ENCODE peak calls at places on chromosomes 2 and 18, in five cellular contexts. Y is ovary, H is cardiac muscle cell, L is transverse colon, V is heart left ventricle. D is an unnamed sample. For H3K4me1, the result is how much of the 10 kb centered on the place peaks cover.

GRCh38 chr2:153715218-153715617 is 156.5 kb upstream of the GALNT13 start:
- DNase-seq in Y (no peak), H (no peak), L (no peak), V (no peak), D (no peak)

GRCh38 chr18:5424903-5425302 is 118.9 kb downstream of the EPB41L3 start:
- DNase-seq in Y (no peak), H (peak), L (no peak), V (no peak), D (no peak)

GRCh38 chr2:212956665-212957064 is 194.7 kb downstream of the IKZF2 start:
- DNase-seq in Y (no peak), H (no peak), L (no peak), V (no peak), D (no peak)

GRCh38 chr2:168091986-168092385 is 155.4 kb downstream of the STK39 start:
- DNase-seq in Y (no peak), H (no peak), L (no peak), V (no peak), D (no peak)

GRCh38 chr18:9242987-9243386 is 91.6 kb upstream of the TWSG1 start:
- DNase-seq in Y (no peak), H (no peak), L (no peak), V (no peak), D (no peak)

GRCh38 chr2:238097201-238097987 is 2.7 kb upstream of the ESPNL start:
- DNase-seq in Y (no peak), H (no peak), L (no peak), V (no peak), D (no peak)

GRCh38 chr2:100056478-100056877 is 85.9 kb downstream of the AFF3 start:
- DNase-seq in Y (no peak), H (no peak), L (no peak), V (no peak), D (no peak)

GRCh38 chr2:26905341-26906198 is 57.6 kb downstream of the DPYSL5 start:
- DNase-seq in Y (no peak), H (no peak), L (peak), V (no peak), D (no peak)

GRCh38 chr2:26687785-26688184 is 4.7 kb upstream of the KCNK3 start:
- DNase-seq in Y (no peak), H (no peak), L (no peak), V (no peak), D (no peak)

GRCh38 chr2:116141891-116142474 is 1672.5 kb upstream of the DDX18 start:
- DNase-seq in Y (no peak), H (no peak), L (no peak), V (no peak), D (no peak)

GRCh38 chr2:12776457-12777049 is 59.8 kb downstream of the TRIB2 start:
- DNase-seq in Y (no peak), H (no peak), L (no peak), V (no peak), D (no peak)

GRCh38 chr2:27322301-27322765 is 564 bp downstream of the MPV17 start:
- DNase-seq in Y (no peak), H (no peak), L (peak), V (no peak), D (no peak)

GRCh38 chr2:178722296-178722695 is 84.9 kb downstream of the TTN start:
- DNase-seq in Y (no peak), H (no peak), L (no peak), V (no peak), D (no peak)

GRCh38 chr18:3626927-3627240 is 176.9 kb downstream of the TGIF1 start:
- DNase-seq in Y (no peak), H (no peak), L (no peak), V (no peak), D (no peak)

GRCh38 chr18:40041951-40042350 is 1913.1 kb upstream of the PIK3C3 start:
- DNase-seq in Y (no peak), H (no peak), L (no peak), V (no peak), D (no peak)

GRCh38 chr18:44943201-44943881 is 262.7 kb downstream of the SETBP1 start:
- DNase-seq in Y (no peak), H (peak), L (no peak), V (no peak), D (no peak)

GRCh38 chr18:44934894-44935293 is 254.2 kb downstream of the SETBP1 start:
- DNase-seq in Y (no peak), H (no peak), L (no peak), V (no peak), D (no peak)

GRCh38 chr2:237096911-237097310 is 11.2 kb downstream of the COPS8 start:
- DNase-seq in Y (no peak), H (peak), L (no peak), V (no peak), D (no peak)

GRCh38 chr2:3377279-3377611 is 373 bp downstream of the EIPR1 start:
- DNase-seq in Y (no peak), H (peak), L (no peak), V (no peak), D (no peak)

GRCh38 chr2:157657858-157658257 is 29.2 kb upstream of the ACVR1C start:
- DNase-seq in Y (no peak), H (no peak), L (no peak), V (no peak), D (no peak)

GRCh38 chr18:49030138-49030537 is 79.4 kb upstream of the SMAD7 start:
- DNase-seq in Y (no peak), H (no peak), L (no peak), V (no peak), D (no peak)

GRCh38 chr18:38290229-38290628 is 724.6 kb upstream of the CELF4 start:
- DNase-seq in Y (no peak), H (no peak), L (no peak), V (no peak), D (no peak)

GRCh38 chr2:98959759-98960507 is 23.9 kb upstream of the CRACDL start:
- DNase-seq in Y (no peak), H (no peak), L (no peak), V (no peak), D (no peak)

GRCh38 chr18:77807650-77808049 is 558.0 kb downstream of the GALR1 start:
- DNase-seq in Y (no peak), H (no peak), L (no peak), V (no peak), D (no peak)

GRCh38 chr18:68679531-68679930 is 35.4 kb downstream of the TMX3 start:
- DNase-seq in Y (no peak), H (peak), L (no peak), V (no peak), D (no peak)

GRCh38 chr2:240855670-240856069 is 13.0 kb upstream of the AGXT start:
- DNase-seq in Y (no peak), H (no peak), L (no peak), V (no peak), D (no peak)

GRCh38 chr2:60806988-60807681 is 51.1 kb downstream of the PAPOLG start:
- DNase-seq in Y (no peak), H (peak), L (no peak), V (no peak), D (no peak)

GRCh38 chr18:59885579-59886163 is 14.1 kb upstream of the PMAIP1 start:
- DNase-seq in Y (no peak), H (peak), L (no peak), V (no peak), D (no peak)

GRCh38 chr2:36357506-36358316 is 2.1 kb downstream of the CRIM1 start:
- DNase-seq in Y (peak), H (peak), L (peak), V (peak), D (no peak)

GRCh38 chr2:36355157-36355889 is at the start of gene CRIM1:
- DNase-seq in Y (peak), H (peak), L (peak), V (peak), D (peak)

GRCh38 chr2:36355890-36356198 is 266 bp downstream of the CRIM1 start:
- DNase-seq in Y (no peak), H (no peak), L (no peak), V (no peak), D (no peak)

GRCh38 chr2:36356990-36357505 is 1.5 kb downstream of the CRIM1 start:
- DNase-seq in Y (peak), H (no peak), L (peak), V (peak), D (peak)

DNA sequence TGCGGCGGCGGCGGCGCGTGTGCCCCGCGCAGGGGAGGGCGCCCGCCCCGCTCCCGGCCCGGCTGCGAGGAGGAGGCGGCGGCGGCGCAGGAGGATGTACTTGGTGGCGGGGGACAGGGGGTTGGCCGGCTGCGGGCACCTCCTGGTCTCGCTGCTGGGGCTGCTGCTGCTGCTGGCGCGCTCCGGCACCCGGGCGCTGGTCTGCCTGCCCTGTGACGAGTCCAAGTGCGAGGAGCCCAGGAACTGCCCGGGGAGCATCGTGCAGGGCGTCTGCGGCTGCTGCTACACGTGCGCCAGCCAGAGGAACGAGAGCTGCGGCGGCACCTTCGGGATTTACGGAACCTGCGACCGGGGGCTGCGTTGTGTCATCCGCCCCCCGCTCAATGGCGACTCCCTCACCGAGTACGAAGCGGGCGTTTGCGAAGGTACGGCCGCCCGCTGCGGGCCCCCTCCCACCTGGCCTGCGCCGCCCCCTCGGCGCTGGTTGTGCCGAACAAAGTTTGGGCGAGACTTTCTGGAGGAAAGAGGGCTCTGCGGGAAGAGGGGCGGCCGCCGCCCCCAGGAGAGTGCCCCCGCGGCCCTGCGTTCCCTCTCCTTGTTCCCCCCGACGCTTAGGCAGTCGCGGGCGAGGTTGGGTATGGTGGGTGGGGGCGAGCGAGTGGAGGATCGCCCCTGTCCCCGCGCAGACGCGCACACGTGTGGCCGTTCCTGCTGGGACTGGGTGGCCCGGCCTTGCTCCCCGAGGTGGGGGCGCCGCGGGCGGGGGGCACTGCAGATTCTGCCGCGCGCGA is 816 bp downstream of the CRIM1 start:
- DNase-seq in Y (peak), H (peak), L (peak), V (peak), D (no peak)
- H3K4me1 ChIP-seq in Y (under half), H (under half), L (under half), V (half or more), D (under half)

DNA sequence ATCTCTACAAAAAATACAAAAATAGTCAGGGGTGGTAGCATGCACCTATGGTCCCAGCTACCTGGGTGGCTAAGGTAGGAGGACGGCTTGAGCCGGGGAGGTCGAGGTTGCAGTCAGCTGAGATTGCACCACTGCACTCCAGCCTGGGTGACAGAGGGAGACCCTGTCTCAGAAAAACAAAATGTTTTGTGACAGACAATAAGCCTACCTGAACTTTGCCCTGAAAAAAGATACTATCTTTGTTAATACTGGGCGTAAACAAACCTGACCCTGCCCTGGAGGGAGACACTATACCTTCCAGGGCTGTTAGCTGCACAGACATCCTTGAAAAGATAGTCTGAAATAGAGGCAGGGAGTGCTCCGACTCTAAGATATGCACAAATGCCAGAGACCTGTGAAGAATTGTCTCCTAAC is 21.1 kb upstream of the HK2 start:
- DNase-seq in Y (no peak), H (no peak), L (no peak), V (no peak), D (no peak)
- H3K4me1 ChIP-seq in Y (under half), H (under half), L (under half), V (under half), D (under half)

DNA sequence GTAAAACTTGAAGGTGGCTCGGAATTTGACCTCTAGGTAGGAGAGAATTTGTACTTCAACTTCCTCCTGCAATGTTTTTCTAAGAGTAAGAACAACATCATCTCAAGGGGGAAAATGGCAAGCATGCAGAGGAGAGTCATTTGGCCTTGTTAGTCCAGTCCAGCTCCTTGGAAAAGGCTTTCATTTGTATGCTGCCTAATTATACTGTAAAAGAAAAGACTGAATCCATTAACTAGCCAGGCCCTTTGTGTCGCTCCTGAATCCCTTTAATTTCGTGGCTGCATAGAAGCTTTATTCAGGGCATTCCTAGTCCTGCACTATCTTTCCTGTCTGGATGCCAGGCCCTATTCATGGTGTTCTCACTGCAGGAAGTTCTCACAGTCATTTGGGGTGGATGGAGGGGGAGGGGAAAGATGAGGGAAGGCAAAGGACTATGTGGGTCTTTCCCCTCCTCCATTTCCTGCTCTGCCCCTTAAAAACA is 36.0 kb downstream of the PHLPP1 start:
- DNase-seq in Y (no peak), H (peak), L (no peak), V (peak), D (no peak)
- H3K4me1 ChIP-seq in Y (under half), H (under half), L (under half), V (under half), D (under half)

DNA sequence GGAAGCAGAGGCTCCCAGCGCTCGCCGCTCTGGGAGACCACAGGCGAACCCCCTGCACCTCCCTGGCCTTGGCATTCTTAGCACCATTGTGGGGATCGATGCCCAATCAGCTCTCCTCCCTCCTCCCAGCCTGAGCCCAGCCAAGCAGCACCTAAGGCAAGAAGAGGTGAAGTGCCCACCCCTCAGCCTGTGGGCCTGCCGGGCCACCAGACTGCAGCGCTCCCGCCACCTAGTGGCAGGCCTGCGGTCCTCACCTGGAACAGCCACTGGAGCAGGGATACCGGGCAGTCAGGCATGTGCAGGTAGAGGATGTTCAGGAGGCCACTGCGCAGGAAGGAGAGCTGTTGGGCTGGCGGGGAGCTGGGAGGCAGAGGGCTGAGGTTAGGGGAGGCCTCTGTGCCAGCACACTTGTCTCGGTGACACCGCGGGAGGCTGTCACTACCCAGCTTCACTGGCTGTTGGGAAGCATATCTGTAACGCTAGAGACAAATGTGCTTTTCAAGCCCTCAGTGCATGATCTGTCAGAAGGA is 35.2 kb downstream of the FAM178B start:
- DNase-seq in Y (peak), H (peak), L (peak), V (peak), D (peak)
- H3K4me1 ChIP-seq in Y (under half), H (under half), L (under half), V (under half), D (under half)

D was measured in ascending aorta.